ENCODE peak calls at places on chromosomes 1 and 21, in six cellular contexts. V, X, Q, Y, R and J are unnamed samples.
A peak's percentile ranks its signal among the peaks of the same experiment; 100 is the strongest.

GRCh38 chr1:63547621-63548294 is 24.4 kb downstream of the EFCAB7 start:
- DNase-seq in V (no peak), X (no peak), Q (no peak), Y (no peak), R (no peak), J (no peak)

GRCh38 chr21:14491269-14491681 is 54.8 kb downstream of the SAMSN1 start:
- DNase-seq in V (no peak), X (no peak), Q (no peak), Y (no peak), R (no peak), J (no peak)

GRCh38 chr1:55717111-55717510 is 501.9 kb upstream of the USP24 start:
- DNase-seq in V (no peak), X (no peak), Q (no peak), Y (no peak), R (no peak), J (no peak)

GRCh38 chr1:207313131-207313530 is 8.3 kb upstream of the CD55 start:
- DNase-seq in V (no peak), X (no peak), Q (no peak), Y (no peak), R (no peak), J (no peak)

GRCh38 chr1:26976621-26977510 is 16.6 kb upstream of the KDF1 start:
- DNase-seq in V (no peak), X (no peak), Q (no peak), Y (no peak), R (no peak), J (no peak)

GRCh38 chr1:198830397-198830796 is 191.6 kb downstream of the PTPRC start:
- DNase-seq in V (no peak), X (no peak), Q (no peak), Y (no peak), R (no peak), J (no peak)

GRCh38 chr1:200512191-200512590 is 102.4 kb upstream of the ZNF281 start:
- DNase-seq in V (no peak), X (no peak), Q (peak; percentile 51), Y (no peak), R (no peak), J (no peak)

GRCh38 chr1:242770366-242770765 is 245.9 kb upstream of the PLD5 start:
- DNase-seq in V (no peak), X (no peak), Q (no peak), Y (no peak), R (no peak), J (no peak)

GRCh38 chr1:198577444-198577843 is 37.0 kb upstream of the ATP6V1G3 start:
- DNase-seq in V (no peak), X (no peak), Q (no peak), Y (no peak), R (no peak), J (no peak)

GRCh38 chr1:33640114-33640660 is 167.7 kb downstream of the ZSCAN20 start:
- DNase-seq in V (no peak), X (no peak), Q (no peak), Y (no peak), R (no peak), J (no peak)

GRCh38 chr1:15261155-15262002 is 14.4 kb downstream of the FHAD1 start:
- DNase-seq in V (no peak), X (no peak), Q (no peak), Y (no peak), R (peak; percentile 84), J (no peak)

GRCh38 chr1:157915859-157916258 is 74.3 kb upstream of the CD5L start:
- DNase-seq in V (no peak), X (no peak), Q (no peak), Y (no peak), R (no peak), J (no peak)

GRCh38 chr21:31974454-31974985 is 101.7 kb downstream of the HUNK start:
- DNase-seq in V (no peak), X (no peak), Q (no peak), Y (no peak), R (no peak), J (no peak)

GRCh38 chr1:14304381-14304865 is 294.1 kb upstream of the KAZN start:
- DNase-seq in V (no peak), X (no peak), Q (no peak), Y (no peak), R (no peak), J (no peak)

GRCh38 chr21:34129971-34130597 is 56.7 kb downstream of the MRPS6 start:
- DNase-seq in V (no peak), X (no peak), Q (no peak), Y (no peak), R (no peak), J (no peak)